ENCODE peak calls at places on chromosomes 1 and 21, in seven cellular contexts. O is colonic mucosa, U is MG63, J is Peyer's patch, H is hepatocyte, Z is HCT116, K is lung. C is an unnamed sample. For H3K9me3, the result is how much of the 10 kb centered on the place peaks cover.

GRCh38 chr1:179599623-179600249 is 8.1 kb downstream of the TDRD5 start:
- DNase-seq in O (peak), U (no peak), J (peak), H (peak), Z (peak), K (no peak), C (peak)

GRCh38 chr1:193417420-193417819 is 231.0 kb upstream of the B3GALT2 start:
- DNase-seq in O (no peak), U (peak), J (no peak), H (no peak), Z (no peak), K (no peak), C (no peak)

GRCh38 chr1:54400321-54400720 is 5.9 kb downstream of the SSBP3 start:
- DNase-seq in O (no peak), U (no peak), J (no peak), H (no peak), Z (no peak), K (no peak), C (no peak)

GRCh38 chr1:201399352-201400126 is 415 bp upstream of the LAD1 start:
- DNase-seq in O (peak), U (no peak), J (peak), H (peak), Z (peak), K (peak), C (peak)

GRCh38 chr1:110524311-110525249 is 5.6 kb upstream of the KCNA10 start:
- DNase-seq in O (peak), U (peak), J (peak), H (peak), Z (peak), K (no peak), C (peak)

GRCh38 chr1:22166439-22166838 is 23.5 kb upstream of the WNT4 start:
- DNase-seq in O (no peak), U (no peak), J (no peak), H (no peak), Z (no peak), K (no peak), C (no peak)

GRCh38 chr1:112633628-112634027 is 14.0 kb downstream of the CAPZA1 start:
- DNase-seq in O (no peak), U (no peak), J (no peak), H (no peak), Z (no peak), K (no peak), C (no peak)

GRCh38 chr1:55617416-55617980 is 402.3 kb upstream of the USP24 start:
- DNase-seq in O (no peak), U (no peak), J (no peak), H (no peak), Z (no peak), K (no peak), C (no peak)

GRCh38 chr21:36964398-36964797 is 2.1 kb downstream of the HLCS start:
- DNase-seq in O (no peak), U (no peak), J (no peak), H (no peak), Z (no peak), K (no peak), C (no peak)

GRCh38 chr21:43944757-43945156 is 67.4 kb upstream of the TRAPPC10 start:
- DNase-seq in O (no peak), U (no peak), J (no peak), H (no peak), Z (no peak), K (no peak), C (no peak)

GRCh38 chr1:236457775-236458174 is 63.7 kb downstream of the EDARADD start:
- DNase-seq in O (no peak), U (no peak), J (no peak), H (no peak), Z (no peak), K (no peak), C (no peak)

GRCh38 chr1:239951518-239952130 is 140.1 kb upstream of the FMN2 start:
- DNase-seq in O (peak), U (peak), J (peak), H (peak), Z (peak), K (peak), C (peak)

GRCh38 chr1:152756872-152757271 is 953 bp upstream of the KPRP start:
- DNase-seq in O (no peak), U (peak), J (no peak), H (no peak), Z (no peak), K (no peak), C (no peak)

GRCh38 chr1:152758636-152759035 is 811 bp downstream of the KPRP start:
- DNase-seq in O (no peak), U (no peak), J (no peak), H (no peak), Z (no peak), K (no peak), C (no peak)

GRCh38 chr1:152760551-152761190 is 2.8 kb downstream of the KPRP start:
- DNase-seq in O (no peak), U (no peak), J (no peak), H (no peak), Z (no peak), K (no peak), C (no peak)

GRCh38 chr1:152759453-152760173 is 1.8 kb downstream of the KPRP start:
- DNase-seq in O (no peak), U (no peak), J (no peak), H (no peak), Z (no peak), K (no peak), C (no peak)

DNA sequence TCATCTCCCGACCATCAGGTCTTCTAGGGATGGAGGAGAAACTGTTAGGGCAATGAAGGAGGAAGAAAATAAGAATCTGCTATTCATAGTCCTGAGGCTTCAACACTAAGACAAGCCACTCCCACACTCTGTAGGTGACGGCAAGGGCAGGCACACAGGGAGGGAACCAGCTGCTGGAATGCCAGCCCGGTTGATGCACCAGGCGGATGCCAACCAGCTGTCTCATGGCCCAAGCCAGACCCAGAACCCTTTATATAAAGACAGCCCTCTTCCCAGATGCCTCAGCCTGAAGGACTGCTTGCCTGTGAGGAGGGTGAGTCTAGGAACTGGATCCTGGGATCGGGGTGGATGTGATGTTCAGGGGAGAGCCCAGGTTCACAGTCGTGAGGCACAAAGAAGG is at the start of gene KPRP:
- DNase-seq in O (no peak), U (peak), J (no peak), H (no peak), Z (no peak), K (no peak), C (no peak)
- H3K9me3 ChIP-seq in O (under half), U (under half), J (under half), H (under half), Z (under half), K (under half), C (under half)

GRCh38 chr1:203954293-203954692 is 92.9 kb downstream of the SNRPE start:
- DNase-seq in O (no peak), U (no peak), J (no peak), H (no peak), Z (no peak), K (no peak), C (no peak)
- H3K9me3 ChIP-seq in O (under half), U (under half), J (under half), H (under half), Z (under half), K (under half), C (under half)

GRCh38 chr1:212287261-212287895 is 2.2 kb downstream of the PPP2R5A start:
- DNase-seq in O (peak), U (no peak), J (no peak), H (no peak), Z (no peak), K (no peak), C (no peak)
- H3K9me3 ChIP-seq in O (under half), U (under half), J (under half), H (under half), Z (under half), K (under half), C (under half)

GRCh38 chr21:40829791-40830190 is 17.2 kb downstream of the DSCAM start:
- DNase-seq in O (no peak), U (no peak), J (no peak), H (no peak), Z (no peak), K (no peak), C (no peak)

GRCh38 chr21:40835179-40835694 is 11.7 kb downstream of the DSCAM start:
- DNase-seq in O (no peak), U (no peak), J (no peak), H (no peak), Z (no peak), K (no peak), C (no peak)

GRCh38 chr21:40829308-40829707 is 17.6 kb downstream of the DSCAM start:
- DNase-seq in O (no peak), U (no peak), J (no peak), H (no peak), Z (no peak), K (no peak), C (no peak)

GRCh38 chr21:40830836-40831235 is 16.1 kb downstream of the DSCAM start:
- DNase-seq in O (no peak), U (no peak), J (no peak), H (no peak), Z (no peak), K (no peak), C (no peak)

GRCh38 chr21:40832316-40832715 is 14.6 kb downstream of the DSCAM start:
- DNase-seq in O (no peak), U (no peak), J (no peak), H (no peak), Z (no peak), K (no peak), C (no peak)
- H3K9me3 ChIP-seq in O (under half), U (under half), J (under half), H (under half), Z (under half), K (under half), C (under half)

DNA sequence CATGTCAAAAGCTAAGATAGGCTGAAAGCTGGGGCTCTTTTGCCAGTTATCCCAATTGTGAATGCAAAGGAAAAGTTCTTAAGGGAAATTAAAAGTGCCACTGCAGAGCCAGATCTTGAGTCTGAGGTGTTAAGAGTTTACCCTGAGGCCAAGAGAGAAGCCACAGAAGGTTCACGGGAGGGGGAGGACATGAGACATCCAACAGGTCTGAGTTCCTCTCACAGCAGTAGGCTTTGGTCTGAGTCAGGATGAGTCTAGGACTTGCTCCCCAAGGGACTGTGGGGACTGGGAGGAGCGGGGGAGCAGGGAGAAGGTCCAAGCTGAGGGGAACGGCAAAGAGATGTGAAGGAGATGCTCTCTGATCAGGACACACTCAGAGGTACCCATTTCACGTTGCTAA is 411.2 kb upstream of the CAMK1G start:
- DNase-seq in O (no peak), U (no peak), J (no peak), H (no peak), Z (no peak), K (no peak), C (no peak)
- H3K9me3 ChIP-seq in O (under half), U (under half), J (under half), H (under half), Z (under half), K (under half), C (under half)

DNA sequence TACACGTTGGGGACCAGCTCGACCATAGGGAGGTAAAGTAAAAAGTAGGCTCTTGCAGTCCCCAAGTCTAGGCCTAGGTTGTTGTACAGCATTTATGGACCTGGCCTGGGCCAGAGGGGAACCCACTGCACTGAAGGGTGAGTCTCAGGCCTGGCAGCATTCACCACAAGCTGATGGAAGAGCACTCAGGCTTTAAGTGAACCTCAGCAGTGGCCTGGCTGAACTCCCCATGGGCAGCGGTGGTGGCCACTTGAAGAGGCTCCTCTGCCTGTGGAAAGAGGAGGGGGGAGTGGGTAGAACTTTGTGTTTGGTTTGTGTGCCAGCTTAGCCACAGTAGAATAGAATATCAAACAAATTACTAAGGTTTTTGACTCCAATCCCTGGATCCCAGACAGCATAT is 176.2 kb upstream of the PRMT6 start:
- DNase-seq in O (no peak), U (no peak), J (no peak), H (no peak), Z (no peak), K (no peak), C (no peak)
- H3K9me3 ChIP-seq in O (under half), U (under half), J (under half), H (under half), Z (under half), K (under half), C (under half)

GRCh38 chr1:11500881-11501280 is 21.9 kb downstream of the DISP3 start:
- DNase-seq in O (no peak), U (no peak), J (no peak), H (no peak), Z (no peak), K (no peak), C (no peak)

GRCh38 chr1:11501491-11501897 is 22.5 kb downstream of the DISP3 start:
- DNase-seq in O (no peak), U (no peak), J (no peak), H (no peak), Z (no peak), K (no peak), C (no peak)

GRCh38 chr1:11501906-11502485 is 23.0 kb downstream of the DISP3 start:
- DNase-seq in O (no peak), U (no peak), J (no peak), H (no peak), Z (no peak), K (no peak), C (no peak)

GRCh38 chr1:11504599-11504998 is 25.6 kb downstream of the DISP3 start:
- DNase-seq in O (no peak), U (no peak), J (no peak), H (no peak), Z (no peak), K (no peak), C (no peak)

GRCh38 chr1:11502516-11502915 is 23.6 kb downstream of the DISP3 start:
- DNase-seq in O (no peak), U (no peak), J (no peak), H (no peak), Z (no peak), K (no peak), C (no peak)
- H3K9me3 ChIP-seq in O (under half), U (under half), J (under half), H (under half), Z (under half), K (under half), C (under half)

DNA sequence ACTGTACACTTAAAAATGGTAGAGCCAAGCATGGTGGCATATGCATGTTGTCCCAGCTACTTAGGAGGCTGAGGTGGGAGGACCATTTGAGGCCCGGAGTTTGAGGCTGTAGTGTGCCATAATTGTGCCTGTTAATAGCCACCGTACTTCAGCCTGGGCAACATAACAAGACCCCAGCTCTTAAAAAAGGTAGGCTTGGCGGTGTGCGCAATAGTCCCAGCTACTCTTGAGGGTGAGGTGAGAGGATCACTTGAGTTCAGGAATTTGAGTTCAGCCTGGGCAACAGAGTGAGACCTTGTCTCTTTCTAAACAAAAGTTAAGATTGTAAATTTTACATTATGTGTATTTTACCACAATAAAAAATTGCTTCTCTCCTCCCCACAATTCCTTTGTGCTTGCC is 19.7 kb downstream of the FNBP1L start:
- DNase-seq in O (no peak), U (no peak), J (no peak), H (no peak), Z (no peak), K (no peak), C (no peak)
- H3K9me3 ChIP-seq in O (under half), U (under half), J (under half), H (under half), Z (under half), K (under half), C (under half)

GRCh38 chr1:248787430-248787829 is 31.9 kb upstream of the LYPD8 start:
- DNase-seq in O (no peak), U (no peak), J (no peak), H (no peak), Z (no peak), K (no peak), C (no peak)
- H3K9me3 ChIP-seq in O (under half), U (under half), J (under half), H (under half), Z (under half), K (under half), C (under half)

C was measured in transverse colon.